ENCODE peak calls at places on chromosomes 4 and X, in seven cellular contexts. J, H, G, F, S, Z and B are unnamed samples.

GRCh38 chr4:121192013-121192412 is 27.9 kb upstream of the TNIP3 start:
- DNase-seq in J (no peak), H (no peak), G (no peak), F (no peak), S (no peak), Z (no peak), B (no peak)

GRCh38 chrX:10030570-10030969 is 63.4 kb downstream of the CLDN34 start:
- DNase-seq in J (no peak), H (no peak), G (peak; percentile 82), F (no peak), S (no peak), Z (peak; percentile 37), B (no peak)

GRCh38 chr4:39631700-39632079 is 7.0 kb downstream of the SMIM14 start:
- DNase-seq in J (no peak), H (no peak), G (no peak), F (no peak), S (no peak), Z (no peak), B (no peak)

GRCh38 chrX:96433409-96434122 is 251.1 kb upstream of the DIAPH2 start:
- DNase-seq in J (no peak), H (no peak), G (no peak), F (no peak), S (peak; percentile 8), Z (no peak), B (no peak)

GRCh38 chr4:20338841-20339240 is 87.1 kb downstream of the SLIT2 start:
- DNase-seq in J (no peak), H (no peak), G (peak; percentile 21), F (no peak), S (no peak), Z (no peak), B (no peak)

GRCh38 chr4:95014068-95014467 is 256.3 kb downstream of the BMPR1B start:
- DNase-seq in J (no peak), H (no peak), G (no peak), F (no peak), S (no peak), Z (no peak), B (no peak)

GRCh38 chr4:82753725-82754410 is 44.7 kb downstream of the SCD5 start:
- DNase-seq in J (no peak), H (no peak), G (peak; percentile 28), F (no peak), S (peak; percentile 47), Z (no peak), B (no peak)

GRCh38 chr4:67571975-67572374 is 13.4 kb downstream of the STAP1 start:
- DNase-seq in J (no peak), H (no peak), G (no peak), F (no peak), S (no peak), Z (no peak), B (no peak)

GRCh38 chrX:69021561-69021960 is 143.7 kb downstream of the PJA1 start:
- DNase-seq in J (no peak), H (no peak), G (no peak), F (no peak), S (no peak), Z (no peak), B (no peak)

GRCh38 chr4:176193898-176194297 is 1.5 kb downstream of the SPATA4 start:
- DNase-seq in J (no peak), H (no peak), G (peak; percentile 94), F (no peak), S (peak; percentile 71), Z (peak; percentile 29), B (no peak)

GRCh38 chr4:7803992-7804758 is 135.5 kb downstream of the AFAP1 start:
- DNase-seq in J (peak; percentile 88), H (peak; percentile 96), G (peak; percentile 80), F (peak; percentile 75), S (peak; percentile 77), Z (peak; percentile 87), B (peak; percentile 88)

GRCh38 chrX:5810636-5811035 is 418.0 kb downstream of the NLGN4X start:
- DNase-seq in J (peak; percentile 85), H (no peak), G (no peak), F (no peak), S (peak; percentile 4), Z (peak; percentile 55), B (no peak)

GRCh38 chr4:86891785-86892638 is at the start of gene C4orf36:
- DNase-seq in J (peak; percentile 94), H (peak; percentile 86), G (peak; percentile 18), F (peak; percentile 70), S (peak; percentile 41), Z (peak; percentile 95), B (peak; percentile 86)

GRCh38 chrX:73262991-73263390 is 48.3 kb upstream of the NAP1L2 start:
- DNase-seq in J (peak; percentile 54), H (no peak), G (no peak), F (no peak), S (no peak), Z (peak; percentile 9), B (no peak)

GRCh38 chr4:39565925-39566630 is 38.8 kb upstream of the UGDH start:
- DNase-seq in J (peak; percentile 6), H (no peak), G (peak; percentile 96), F (no peak), S (peak; percentile 94), Z (peak; percentile 52), B (no peak)

GRCh38 chrX:130121505-130121800 is 11.2 kb upstream of the ELF4 start:
- DNase-seq in J (no peak), H (no peak), G (no peak), F (no peak), S (no peak), Z (no peak), B (no peak)

GRCh38 chrX:67338262-67338661 is 205.6 kb upstream of the AR start:
- DNase-seq in J (no peak), H (no peak), G (no peak), F (no peak), S (no peak), Z (no peak), B (no peak)

GRCh38 chr4:182944484-182945227 is 27.5 kb upstream of the DCTD start:
- DNase-seq in J (no peak), H (no peak), G (no peak), F (no peak), S (no peak), Z (peak; percentile 41), B (no peak)

GRCh38 chr4:164799410-164799809 is 45.5 kb downstream of the SMIM31 start:
- DNase-seq in J (no peak), H (no peak), G (no peak), F (peak; percentile 20), S (no peak), Z (no peak), B (peak; percentile 67)

GRCh38 chr4:8192748-8193738 is 6.0 kb upstream of the SH3TC1 start:
- DNase-seq in J (no peak), H (no peak), G (peak; percentile 28), F (no peak), S (peak; percentile 82), Z (peak; percentile 33), B (no peak)

GRCh38 chrX:120560405-120560841 is 339 bp downstream of the CUL4B start:
- DNase-seq in J (no peak), H (no peak), G (peak; percentile 39), F (no peak), S (peak; percentile 65), Z (peak; percentile 25), B (no peak)

GRCh38 chr4:77146426-77147399 is 10.3 kb upstream of the CCNG2 start:
- DNase-seq in J (peak; percentile 45), H (no peak), G (no peak), F (no peak), S (peak; percentile 57), Z (peak; percentile 96), B (no peak)

GRCh38 chr4:77145806-77146425 is 11.1 kb upstream of the CCNG2 start:
- DNase-seq in J (no peak), H (no peak), G (no peak), F (no peak), S (no peak), Z (peak; percentile 74), B (no peak)

GRCh38 chr4:77147400-77147782 is 9.6 kb upstream of the CCNG2 start:
- DNase-seq in J (no peak), H (no peak), G (peak; percentile 18), F (no peak), S (peak; percentile 18), Z (no peak), B (no peak)

GRCh38 chr4:77142642-77143020 is 14.4 kb upstream of the CCNG2 start:
- DNase-seq in J (no peak), H (no peak), G (no peak), F (no peak), S (no peak), Z (no peak), B (no peak)

DNA sequence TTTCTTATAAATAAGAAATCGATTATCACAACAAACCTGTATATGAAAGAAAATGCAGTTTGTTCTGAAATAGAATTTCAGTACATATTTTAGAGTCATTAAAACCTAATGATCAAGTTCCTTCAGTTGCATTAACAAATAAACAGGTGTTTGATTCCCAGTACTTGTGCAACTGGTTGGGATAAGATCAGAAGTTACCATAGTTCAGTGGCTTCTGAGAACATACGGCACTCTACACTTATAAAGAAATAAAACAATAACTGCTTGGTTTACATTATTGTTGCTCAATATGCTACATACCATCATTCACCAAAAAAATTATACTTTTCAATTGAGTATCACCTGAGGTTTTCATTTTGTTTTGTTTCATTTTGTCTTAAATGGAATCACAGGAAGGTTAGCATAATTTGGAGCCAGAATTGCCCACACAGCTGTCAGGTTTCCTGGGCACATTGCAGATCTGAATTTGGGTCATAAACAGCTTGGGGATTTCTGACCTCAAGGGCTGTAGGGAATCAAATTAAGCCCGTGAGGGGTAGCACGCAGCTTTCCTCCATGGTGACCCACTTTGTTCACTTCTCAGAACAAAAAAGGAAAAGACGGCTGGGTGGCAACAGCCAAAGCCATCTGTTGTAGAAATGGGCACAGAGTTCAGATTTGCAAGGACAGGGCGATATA is 14.9 kb upstream of the CCNG2 start:
- DNase-seq in J (no peak), H (no peak), G (no peak), F (no peak), S (no peak), Z (no peak), B (no peak)
- H2AK5ac ChIP-seq in J (no peak overlapping the region), H (no peak overlapping the region), G (no peak overlapping the region), F (no peak overlapping the region), S (peak overlapping the region; percentile 8), Z (no peak overlapping the region), B (no peak overlapping the region)

DNA sequence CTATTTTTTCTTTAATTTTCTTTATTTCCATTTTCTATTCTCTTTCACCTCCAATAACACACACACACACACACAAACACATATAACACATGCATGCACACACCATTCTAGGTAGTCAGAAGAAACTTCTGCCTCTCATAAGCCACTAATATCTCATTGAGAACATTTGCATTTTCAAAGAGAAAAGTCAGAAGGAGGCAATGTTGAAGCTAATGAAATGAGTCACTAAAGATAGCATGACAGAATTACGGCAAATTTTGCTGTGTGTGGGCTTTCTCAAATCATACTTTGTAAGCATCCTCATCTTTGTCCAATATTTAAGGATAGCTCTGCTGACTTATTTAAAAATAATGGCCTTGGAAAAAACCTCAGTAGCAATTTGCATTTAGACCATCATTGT is 291.3 kb downstream of the GUCY2F start:
- DNase-seq in J (no peak), H (no peak), G (no peak), F (no peak), S (no peak), Z (no peak), B (no peak)
- H2AK5ac ChIP-seq in J (no peak overlapping the region), H (no peak overlapping the region), G (no peak overlapping the region), F (no peak overlapping the region), S (no peak overlapping the region), Z (no peak overlapping the region), B (no peak overlapping the region)

GRCh38 chr4:26878729-26879415 is 18.2 kb downstream of the STIM2 start:
- DNase-seq in J (no peak), H (no peak), G (peak; percentile 33), F (no peak), S (no peak), Z (peak; percentile 82), B (no peak)
- H2AK5ac ChIP-seq in J (no peak overlapping the region), H (no peak overlapping the region), G (no peak overlapping the region), F (no peak overlapping the region), S (no peak overlapping the region), Z (no peak overlapping the region), B (no peak overlapping the region)

GRCh38 chr4:36222702-36223101 is 21.6 kb downstream of the ARAP2 start:
- DNase-seq in J (no peak), H (no peak), G (no peak), F (no peak), S (no peak), Z (no peak), B (no peak)
- H2AK5ac ChIP-seq in J (no peak overlapping the region), H (no peak overlapping the region), G (no peak overlapping the region), F (no peak overlapping the region), S (no peak overlapping the region), Z (no peak overlapping the region), B (no peak overlapping the region)